ENCODE peak calls at places on chromosome 16, in four cellular contexts. Y is tibial artery, F is mesendoderm, I is activated T-cell treated with anti-CD3 and anti-CD28 coated beads for 4 hours. P is an unnamed sample.

GRCh38 chr16:31568577-31569359 is 41.1 kb downstream of the AHSP start:
- DNase-seq in F (peak), I (no peak), Y (no peak), P (peak)

GRCh38 chr16:75789237-75789636 is 62.9 kb upstream of the CPHXL start:
- DNase-seq in I (no peak), Y (no peak), F (peak), P (no peak)

GRCh38 chr16:69701452-69701851 is 24.9 kb downstream of the NQO1 start:
- DNase-seq in Y (no peak), F (no peak), I (no peak), P (no peak)

GRCh38 chr16:57479422-57480126 is 6.7 kb downstream of the DOK4 start:
- DNase-seq in Y (peak), F (peak), I (no peak), P (no peak)

GRCh38 chr16:88608076-88608475 is 30.3 kb upstream of the IL17C start:
- DNase-seq in I (no peak), Y (no peak), F (no peak), P (no peak)

GRCh38 chr16:89536886-89537548 is 23.5 kb upstream of the RPL13 start:
- DNase-seq in Y (no peak), F (no peak), I (no peak), P (no peak)

GRCh38 chr16:85613609-85614337 is 651 bp downstream of the GSE1 start:
- DNase-seq in Y (peak), I (no peak), F (peak), P (peak)

GRCh38 chr16:83899272-83899897 is 470 bp downstream of the MLYCD start:
- DNase-seq in F (peak), Y (peak), I (peak), P (no peak)

GRCh38 chr16:19860146-19861030 is 24.3 kb downstream of the GPRC5B start:
- DNase-seq in F (peak), I (no peak), Y (no peak), P (no peak)

GRCh38 chr16:80824623-80825364 is 20.4 kb upstream of the CDYL2 start:
- DNase-seq in I (peak), F (peak), Y (no peak), P (no peak)

GRCh38 chr16:30049871-30050270 is 15.7 kb upstream of the ALDOA start:
- DNase-seq in F (no peak), I (no peak), Y (no peak), P (no peak)

GRCh38 chr16:66480265-66481080 is 53.4 kb downstream of the BEAN1 start:
- DNase-seq in F (no peak), Y (peak), I (no peak), P (peak)

GRCh38 chr16:66552288-66553143 is at the start of gene CKLF:
- DNase-seq in Y (peak), F (peak), I (peak), P (peak)

GRCh38 chr16:55508941-55509920 is at the start of gene LPCAT2:
- DNase-seq in I (no peak), F (peak), Y (peak), P (peak)

GRCh38 chr16:54062361-54063346 is 223.9 kb downstream of the IRX3 start:
- DNase-seq in Y (no peak), F (peak), I (no peak), P (no peak)

GRCh38 chr16:81810361-81810760 is 31.3 kb downstream of the PLCG2 start:
- DNase-seq in F (no peak), Y (no peak), I (no peak), P (no peak)

GRCh38 chr16:87602821-87603683 is 744 bp downstream of the JPH3 start:
- DNase-seq in Y (no peak), F (peak), I (no peak), P (no peak)

GRCh38 chr16:2474877-2475412 is at the start of gene TBC1D24:
- DNase-seq in I (peak), Y (peak), F (peak), P (peak)

GRCh38 chr16:50598256-50598894 is 50.2 kb downstream of the NKD1 start:
- DNase-seq in I (no peak), Y (peak), F (no peak), P (no peak)

GRCh38 chr16:53913082-53913870 is 209.3 kb downstream of the FTO start:
- DNase-seq in F (no peak), I (no peak), Y (no peak), P (peak)

GRCh38 chr16:14600164-14600563 is 29.9 kb downstream of the PARN start:
- DNase-seq in Y (no peak), I (no peak), F (peak), P (no peak)

GRCh38 chr16:56637814-56638750 is at the start of gene MT1A:
- DNase-seq in Y (peak), I (no peak), F (peak), P (peak)

GRCh38 chr16:24745791-24746190 is 16.3 kb downstream of the TNRC6A start:
- DNase-seq in Y (no peak), F (no peak), I (no peak), P (no peak)

GRCh38 chr16:24525970-24526559 is 13.3 kb upstream of the RBBP6 start:
- DNase-seq in F (no peak), I (no peak), Y (no peak), P (peak)

GRCh38 chr16:50884066-50884860 is 142.4 kb downstream of the CYLD start:
- DNase-seq in F (peak), Y (no peak), I (no peak), P (no peak)

GRCh38 chr16:81524382-81524781 is 79.8 kb downstream of the CMIP start:
- DNase-seq in F (no peak), I (no peak), Y (no peak), P (no peak)

GRCh38 chr16:30033270-30033669 is 2.2 kb upstream of the TLCD3B start:
- DNase-seq in Y (no peak), I (no peak), F (no peak), P (no peak)

GRCh38 chr16:47503936-47504335 is 42.8 kb downstream of the PHKB start:
- DNase-seq in Y (no peak), F (no peak), I (no peak), P (no peak)

GRCh38 chr16:5500526-5500925 is 402.9 kb upstream of the EEF2KMT start:
- DNase-seq in Y (no peak), I (no peak), F (no peak), P (no peak)

GRCh38 chr16:6484121-6484520 is 848.5 kb upstream of the RBFOX1 start:
- DNase-seq in Y (no peak), I (no peak), F (no peak), P (no peak)

GRCh38 chr16:88691924-88692560 is 5.7 kb upstream of the SNAI3 start:
- DNase-seq in F (no peak), I (no peak), Y (no peak), P (no peak)

P was measured in uterus.